ENCODE peak calls at places on chromosomes 1 and 21, in nine cellular contexts. R, Q, K, I, T, J, D, Z and H are unnamed samples.

GRCh38 chr21:35354078-35354477 is 305.0 kb upstream of the RUNX1 start:
- DNase-seq in T (no peak), D (no peak), Z (no peak), K (no peak), Q (no peak), I (no peak), R (no peak), J (no peak), H (no peak)

GRCh38 chr1:35857830-35858229 is 25.2 kb upstream of the AGO1 start:
- DNase-seq in Z (no peak), T (peak), R (no peak), K (no peak), J (no peak), D (no peak), Q (no peak), I (no peak), H (no peak)

GRCh38 chr1:52348704-52349301 is 17.2 kb downstream of the CC2D1B start:
- DNase-seq in K (no peak), T (peak), Q (no peak), R (no peak), J (peak), I (no peak), D (no peak), Z (no peak), H (peak)

GRCh38 chr1:109347511-109347910 is 40.7 kb upstream of the MYBPHL start:
- DNase-seq in Q (no peak), K (no peak), I (no peak), D (no peak), Z (no peak), T (no peak), R (no peak), J (no peak), H (no peak)

GRCh38 chr1:100222428-100222827 is 27.2 kb downstream of the DBT start:
- DNase-seq in K (no peak), T (no peak), J (no peak), Z (no peak), D (no peak), I (no peak), Q (no peak), R (no peak), H (no peak)

GRCh38 chr1:1832820-1833219 is 54.5 kb upstream of the NADK start:
- DNase-seq in Q (no peak), K (no peak), D (peak), T (peak), I (no peak), Z (no peak), R (no peak), J (no peak), H (no peak)

GRCh38 chr1:175569117-175569743 is 174.2 kb downstream of the TNR start:
- DNase-seq in I (no peak), T (no peak), Z (no peak), K (no peak), D (no peak), J (no peak), Q (no peak), R (no peak), H (no peak)

GRCh38 chr1:16617101-16617727 is 3.9 kb upstream of the NBPF1 start:
- DNase-seq in T (no peak), Q (peak), R (peak), D (no peak), K (no peak), J (no peak), Z (peak), I (peak), H (no peak)

GRCh38 chr1:29279896-29280779 is 43.8 kb downstream of the PTPRU start:
- DNase-seq in T (peak), D (no peak), Q (no peak), R (no peak), J (no peak), K (no peak), I (no peak), Z (no peak), H (no peak)

GRCh38 chr1:245153645-245154428 is 948 bp upstream of the KIF26B start:
- DNase-seq in I (no peak), D (no peak), R (peak), J (no peak), Q (peak), Z (no peak), T (no peak), K (peak), H (peak)

GRCh38 chr1:169109561-169110134 is 3.2 kb downstream of the ATP1B1 start:
- DNase-seq in D (peak), R (no peak), J (peak), Z (peak), T (peak), I (peak), Q (peak), K (peak), H (peak)

GRCh38 chr1:246923482-246923881 is 8.3 kb downstream of the AHCTF1 start:
- DNase-seq in Z (no peak), Q (no peak), I (no peak), R (no peak), T (no peak), D (no peak), K (no peak), J (no peak), H (no peak)

GRCh38 chr1:81406292-81406691 is 394.4 kb upstream of the ADGRL2 start:
- DNase-seq in D (no peak), K (no peak), J (no peak), T (no peak), I (no peak), R (no peak), Q (no peak), Z (no peak), H (no peak)

GRCh38 chr21:45463871-45464270 is 58.9 kb downstream of the COL18A1 start:
- DNase-seq in Z (no peak), R (no peak), T (no peak), D (no peak), Q (peak), J (no peak), K (no peak), I (no peak), H (no peak)

GRCh38 chr1:43451701-43452532 is 1.8 kb downstream of the HYI start:
- DNase-seq in T (no peak), Q (peak), R (no peak), K (no peak), D (no peak), Z (no peak), J (no peak), I (no peak), H (no peak)
- TF ChIP-seq POLR2A in T (no peak), Q (no peak), R (no peak), K (no peak), D (no peak), Z (no peak), J (no peak), I (no peak), H (no peak)

DNA sequence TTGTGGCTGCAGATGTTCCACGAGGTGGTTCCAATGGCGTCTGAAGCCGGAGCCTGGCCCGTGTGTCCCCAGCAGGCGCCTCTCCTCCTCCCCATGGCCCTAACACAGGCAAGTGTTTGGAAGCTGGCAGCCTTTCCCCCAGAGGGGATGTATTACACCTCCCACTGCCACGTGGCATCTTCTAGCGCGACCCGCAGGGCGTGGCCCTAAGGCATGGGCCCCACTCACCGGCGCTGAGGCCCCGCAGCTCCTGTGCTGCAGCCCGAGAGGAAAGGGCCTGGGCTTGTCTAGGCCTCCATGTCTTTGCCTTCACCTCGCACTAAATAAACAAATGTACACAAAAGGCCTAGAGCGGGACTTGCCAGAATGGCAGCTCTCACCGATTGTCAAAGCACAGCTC is 37.9 kb downstream of the SLC66A1 start:
- DNase-seq in Q (no peak), J (no peak), D (no peak), R (no peak), I (no peak), K (no peak), Z (no peak), T (no peak), H (no peak)
- TF ChIP-seq POLR2A in Q (no peak), J (no peak), D (no peak), R (no peak), I (no peak), K (no peak), Z (no peak), T (no peak), H (no peak)

DNA sequence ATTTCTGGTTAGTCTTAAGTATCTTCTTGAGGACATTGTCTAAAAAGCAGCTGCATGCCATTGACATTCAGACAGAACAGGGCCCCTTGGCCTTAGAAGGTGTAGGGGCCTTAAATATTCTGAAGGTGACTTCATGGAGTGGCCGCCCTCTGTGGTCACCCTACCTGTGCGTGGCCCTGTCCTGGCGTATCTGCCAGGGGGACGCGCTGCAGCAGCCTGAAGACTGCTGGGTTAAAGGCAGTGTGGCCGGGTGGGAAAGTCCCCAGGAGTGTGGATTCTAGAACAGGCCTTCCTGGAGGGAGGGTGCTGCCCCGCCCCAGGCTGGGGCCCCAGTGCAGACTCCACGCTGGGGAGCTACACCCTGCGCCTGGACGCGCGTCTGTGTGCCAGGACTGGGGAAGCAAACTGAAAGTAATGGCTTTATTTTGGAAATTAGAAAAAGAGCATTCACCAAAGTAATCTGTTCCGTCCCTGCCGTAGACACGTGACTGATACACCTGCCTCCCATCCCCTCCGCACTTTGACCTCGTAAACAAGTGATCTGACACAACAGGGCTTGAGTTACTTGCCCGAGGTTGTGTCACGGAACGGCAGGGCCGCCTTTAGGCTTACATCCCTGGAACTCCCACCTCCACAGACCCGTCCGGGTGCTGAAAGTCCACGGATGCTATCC is 1.8 kb downstream of the AGPAT3 start:
- DNase-seq in Q (peak), J (peak), T (no peak), R (peak), Z (no peak), D (peak), K (no peak), I (no peak), H (no peak)
- TF ChIP-seq POLR2A in Q (no peak), J (peak), T (no peak), R (no peak), Z (no peak), D (peak), K (no peak), I (no peak), H (no peak)

GRCh38 chr1:240808381-240808780 is 196.4 kb upstream of the GREM2 start:
- DNase-seq in Z (no peak), K (no peak), J (no peak), R (no peak), Q (no peak), I (no peak), T (no peak), D (no peak), H (no peak)
- TF ChIP-seq POLR2A in Z (no peak), K (no peak), J (no peak), R (no peak), Q (no peak), I (no peak), T (no peak), D (no peak), H (no peak)

DNA sequence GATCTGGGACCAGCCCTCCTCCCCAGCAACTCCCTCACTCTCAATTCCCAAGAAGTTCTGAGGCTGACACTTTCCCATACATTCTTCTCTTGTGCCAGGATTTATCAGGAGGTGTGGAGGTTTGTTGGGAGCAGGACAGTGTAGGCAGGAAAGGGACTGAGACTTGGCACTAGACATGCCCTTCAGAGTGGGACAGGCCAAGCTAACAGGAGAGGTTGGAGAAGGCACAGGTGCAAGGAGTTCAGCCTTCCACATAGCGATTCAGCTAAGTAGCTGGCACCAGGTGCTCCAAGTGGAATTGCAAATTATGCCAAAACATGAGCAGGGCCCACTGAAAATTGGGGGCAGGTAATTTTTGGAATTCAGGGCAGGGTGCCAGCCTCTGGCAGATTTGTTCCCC is 83.0 kb upstream of the DUSP10 start:
- DNase-seq in D (no peak), T (no peak), Q (no peak), J (no peak), R (no peak), I (no peak), Z (no peak), K (no peak), H (no peak)
- TF ChIP-seq POLR2A in D (no peak), T (no peak), Q (no peak), J (no peak), R (no peak), I (no peak), Z (no peak), K (no peak), H (no peak)

GRCh38 chr1:155978325-155978972 is at the start of gene ARHGEF2:
- DNase-seq in Z (peak), D (no peak), K (peak), T (peak), J (peak), Q (peak), R (peak), I (peak), H (peak)

GRCh38 chr1:155976062-155976912 is 2.1 kb downstream of the ARHGEF2 start:
- DNase-seq in T (peak), Z (peak), R (peak), J (peak), D (no peak), Q (peak), K (no peak), I (peak), H (peak)

GRCh38 chr1:155978973-155979429 is 654 bp upstream of the ARHGEF2 start:
- DNase-seq in J (no peak), R (peak), Q (no peak), K (no peak), Z (peak), D (no peak), I (peak), T (peak), H (no peak)

GRCh38 chr1:155976913-155977606 is 1.3 kb downstream of the ARHGEF2 start:
- DNase-seq in I (no peak), D (no peak), T (no peak), Z (peak), Q (no peak), J (no peak), K (no peak), R (no peak), H (no peak)

GRCh38 chr1:155977607-155978324 is 581 bp downstream of the ARHGEF2 start:
- DNase-seq in R (peak), Z (peak), J (peak), I (peak), D (no peak), T (no peak), Q (peak), K (no peak), H (no peak)
- TF ChIP-seq POLR2A in R (no peak), Z (no peak), J (no peak), I (no peak), D (no peak), T (peak), Q (no peak), K (no peak), H (peak)

DNA sequence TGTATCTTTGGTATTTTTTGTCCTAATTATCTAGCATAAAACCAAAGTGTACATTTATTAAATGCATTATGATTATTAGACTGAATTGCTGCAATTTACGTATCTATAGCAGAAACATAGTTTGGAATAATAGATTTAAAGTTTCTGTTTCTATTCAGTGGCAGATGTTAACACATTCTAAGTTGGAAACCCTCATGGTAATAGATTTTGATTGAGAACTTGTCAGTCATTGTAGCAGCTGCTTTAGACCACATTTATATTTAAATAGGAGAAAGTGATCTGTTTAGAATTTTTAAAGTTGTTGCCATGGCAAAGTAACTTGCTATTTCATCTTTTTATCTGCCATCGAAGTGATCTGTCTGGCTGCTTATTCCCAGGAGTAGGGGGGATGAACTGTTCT is 61.6 kb downstream of the HS2ST1 start:
- DNase-seq in K (no peak), Z (no peak), I (no peak), T (no peak), D (no peak), J (no peak), R (no peak), Q (no peak), H (no peak)
- TF ChIP-seq POLR2A in K (no peak), Z (no peak), I (no peak), T (no peak), D (no peak), J (no peak), R (no peak), Q (no peak), H (no peak)

GRCh38 chr21:44332383-44332782 is 6.8 kb downstream of the CFAP410 start:
- DNase-seq in Q (no peak), J (no peak), R (no peak), T (no peak), D (no peak), Z (no peak), I (no peak), K (no peak), H (no peak)
- TF ChIP-seq POLR2A in Q (no peak), J (no peak), R (no peak), T (no peak), D (no peak), Z (no peak), I (no peak), K (no peak), H (no peak)

DNA sequence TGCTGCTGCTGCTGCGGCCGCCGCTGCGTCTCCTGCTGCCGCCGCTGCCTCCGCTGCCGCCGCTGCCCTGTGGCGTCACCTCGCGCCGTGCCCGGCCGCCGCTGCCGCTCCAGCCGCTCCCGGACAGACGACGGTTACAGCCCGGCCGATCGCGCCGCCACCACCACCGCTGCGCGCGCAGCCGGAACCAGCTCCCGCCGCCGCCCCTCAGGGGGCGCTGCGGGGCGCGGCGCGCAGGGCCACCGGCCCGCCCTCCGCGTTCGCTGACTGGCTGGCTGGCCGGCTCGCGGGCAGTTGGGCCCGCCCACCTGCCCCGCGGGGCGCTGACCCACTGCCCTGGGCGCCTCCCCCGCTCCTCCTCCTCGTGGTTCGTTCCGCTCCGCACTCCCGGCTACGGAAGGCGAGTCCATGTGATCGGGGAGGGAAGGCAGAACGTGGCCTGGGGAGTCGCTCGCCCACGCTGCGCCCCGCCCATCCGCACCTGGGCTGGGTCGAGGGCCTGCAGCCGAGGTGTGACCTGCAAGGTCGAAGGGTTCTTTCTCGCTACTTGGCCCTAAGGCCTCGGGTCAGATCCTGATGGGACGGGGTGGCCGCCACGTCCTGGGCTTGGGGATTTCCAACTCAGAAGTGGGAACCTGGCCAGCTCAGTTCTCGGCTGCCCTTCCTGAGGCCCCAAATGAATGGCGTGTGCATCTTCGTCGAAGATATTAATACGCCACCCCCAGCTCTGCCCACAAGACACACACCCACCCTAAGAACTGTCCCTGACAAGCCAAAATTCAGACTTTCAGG is at the start of gene PTP4A2:
- DNase-seq in I (peak), J (peak), R (peak), Q (peak), K (peak), Z (peak), D (peak), T (peak), H (peak)
- TF ChIP-seq POLR2A in I (peak), J (peak), R (peak), Q (peak), K (peak), Z (no peak), D (peak), T (peak), H (peak)

DNA sequence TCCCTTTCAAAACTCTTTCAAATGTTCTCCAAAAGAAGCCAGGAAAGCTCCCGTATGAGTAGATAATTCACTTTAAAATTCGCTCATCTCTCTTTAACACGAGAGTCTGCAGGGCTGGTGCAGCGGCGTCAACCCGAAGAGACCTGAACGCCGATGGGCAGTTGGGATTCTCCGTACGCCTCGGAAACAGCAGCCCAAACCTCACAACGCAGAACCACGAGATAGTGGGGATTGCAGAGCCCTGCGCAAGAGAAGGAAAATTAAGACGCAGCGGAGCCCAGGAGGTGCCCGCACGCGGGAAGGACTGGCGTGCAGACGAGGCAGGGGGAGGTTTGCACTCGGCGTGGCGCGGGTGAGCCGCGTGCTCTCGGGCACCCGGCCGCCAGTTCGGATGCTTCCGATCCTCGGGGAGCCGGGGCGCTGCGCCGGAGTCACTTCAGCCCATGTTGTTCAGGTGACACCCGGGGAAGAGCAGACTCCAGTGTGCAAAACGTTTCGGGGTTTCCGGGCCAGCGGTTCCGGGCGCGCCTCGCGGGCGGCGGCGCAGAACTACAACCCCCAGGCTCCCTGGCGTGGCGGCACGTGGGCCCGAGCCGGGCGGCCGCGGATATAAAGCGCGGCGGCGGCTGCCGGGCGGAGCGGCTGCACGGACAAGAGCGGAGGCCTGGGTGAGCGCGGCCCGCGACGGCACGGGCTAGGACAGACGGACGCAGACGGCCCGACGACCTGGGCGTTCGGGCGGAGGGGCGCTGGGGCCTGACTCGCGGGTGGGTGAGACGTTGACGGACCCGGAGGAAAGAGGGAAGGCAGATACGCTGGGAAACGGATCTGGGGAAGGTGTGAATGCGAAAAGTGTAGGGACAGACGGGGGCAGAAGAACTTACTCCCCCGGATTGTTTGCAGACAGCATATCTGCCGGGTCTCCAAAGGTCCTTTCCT is at the start of gene NPL:
- DNase-seq in D (peak), R (peak), I (peak), T (peak), K (peak), Z (peak), Q (peak), J (peak), H (peak)
- TF ChIP-seq POLR2A in D (no peak), R (peak), I (peak), T (peak), K (peak), Z (no peak), Q (peak), J (peak), H (peak)